ENCODE peak calls at places on chromosome 14, in eight cellular contexts. A is aorta, E is WERI-Rb-1, K is caudate nucleus, U is dorsolateral prefrontal cortex, Y is ovary, O is HCT116, X is tibial nerve. Z is an unnamed sample.

GRCh38 chr14:76775695-76776305 is 14.5 kb downstream of the VASH1 start:
- DNase-seq in A (no peak), E (no peak), K (no peak), U (no peak), Y (no peak), O (no peak), X (no peak), Z (no peak)

GRCh38 chr14:71890541-71890940 is 41.7 kb upstream of the RGS6 start:
- DNase-seq in A (no peak), E (no peak), K (no peak), U (no peak), Y (no peak), O (no peak), X (no peak), Z (no peak)

GRCh38 chr14:20327005-20327869 is 5.8 kb downstream of the CCNB1IP1 start:
- DNase-seq in A (no peak), E (no peak), K (no peak), U (no peak), Y (no peak), O (peak), X (peak), Z (peak)

GRCh38 chr14:21525995-21526671 is at the start of gene SALL2:
- DNase-seq in A (peak), E (peak), K (no peak), U (peak), Y (peak), O (no peak), X (peak), Z (no peak)

GRCh38 chr14:64702493-64703392 is 1.5 kb upstream of the PLEKHG3 start:
- DNase-seq in A (no peak), E (no peak), K (no peak), U (no peak), Y (no peak), O (no peak), X (no peak), Z (no peak)

GRCh38 chr14:63853831-63854293 is 1.1 kb downstream of the SYNE2 start:
- DNase-seq in A (peak), E (peak), K (no peak), U (no peak), Y (peak), O (no peak), X (peak), Z (peak)

GRCh38 chr14:94613720-94614644 is 1.8 kb downstream of the SERPINA3 start:
- DNase-seq in A (no peak), E (no peak), K (no peak), U (no peak), Y (no peak), O (no peak), X (no peak), Z (no peak)

GRCh38 chr14:52950898-52951729 is at the start of gene FERMT2:
- DNase-seq in A (peak), E (peak), K (no peak), U (peak), Y (peak), O (peak), X (peak), Z (peak)

GRCh38 chr14:92582706-92583452 is 69.3 kb downstream of the RIN3 start:
- DNase-seq in A (no peak), E (no peak), K (no peak), U (no peak), Y (no peak), O (no peak), X (no peak), Z (no peak)

GRCh38 chr14:60643443-60644402 is 5.6 kb downstream of the SIX1 start:
- DNase-seq in A (no peak), E (no peak), K (no peak), U (no peak), Y (no peak), O (no peak), X (no peak), Z (no peak)

GRCh38 chr14:100688598-100689499 is 37.8 kb upstream of the DLK1 start:
- DNase-seq in A (no peak), E (no peak), K (no peak), U (no peak), Y (no peak), O (peak), X (no peak), Z (no peak)

GRCh38 chr14:52299692-52300278 is 14.3 kb upstream of the PTGER2 start:
- DNase-seq in A (no peak), E (no peak), K (no peak), U (no peak), Y (no peak), O (peak), X (peak), Z (no peak)

GRCh38 chr14:55109846-55110245 is 19.2 kb upstream of the LGALS3 start:
- DNase-seq in A (no peak), E (no peak), K (no peak), U (no peak), Y (no peak), O (no peak), X (no peak), Z (no peak)

GRCh38 chr14:27392153-27392552 is 794.3 kb upstream of the NOVA1 start:
- DNase-seq in A (no peak), E (no peak), K (no peak), U (no peak), Y (no peak), O (no peak), X (no peak), Z (no peak)

GRCh38 chr14:23801766-23802165 is 151.8 kb upstream of the DHRS4 start:
- DNase-seq in A (no peak), E (no peak), K (no peak), U (no peak), Y (no peak), O (no peak), X (no peak), Z (no peak)

GRCh38 chr14:25622752-25623151 is 572.8 kb upstream of the STXBP6 start:
- DNase-seq in A (no peak), E (no peak), K (no peak), U (no peak), Y (no peak), O (no peak), X (no peak), Z (no peak)

GRCh38 chr14:30915596-30915995 is 41.2 kb downstream of the COCH start:
- DNase-seq in A (no peak), E (no peak), K (no peak), U (no peak), Y (no peak), O (no peak), X (no peak), Z (no peak)

GRCh38 chr14:71148627-71149026 is 241.4 kb downstream of the PCNX1 start:
- DNase-seq in A (no peak), E (no peak), K (no peak), U (no peak), Y (no peak), O (no peak), X (no peak), Z (no peak)

GRCh38 chr14:44963775-44964380 is 1.9 kb downstream of the TOGARAM1 start:
- DNase-seq in A (no peak), E (no peak), K (no peak), U (no peak), Y (no peak), O (no peak), X (no peak), Z (no peak)

GRCh38 chr14:23076785-23077408 is 18.0 kb downstream of the ACIN1 start:
- DNase-seq in A (no peak), E (no peak), K (no peak), U (no peak), Y (no peak), O (no peak), X (peak), Z (peak)

GRCh38 chr14:65069874-65070709 is 32.2 kb downstream of the MAX start:
- DNase-seq in A (no peak), E (no peak), K (no peak), U (no peak), Y (no peak), O (no peak), X (no peak), Z (no peak)

GRCh38 chr14:88613552-88614010 is 50.7 kb downstream of the ZC3H14 start:
- DNase-seq in A (no peak), E (no peak), K (no peak), U (no peak), Y (no peak), O (no peak), X (no peak), Z (no peak)

GRCh38 chr14:30355431-30355913 is 203.5 kb upstream of the G2E3 start:
- DNase-seq in A (no peak), E (peak), K (no peak), U (no peak), Y (no peak), O (no peak), X (no peak), Z (no peak)

GRCh38 chr14:87049886-87050820 is 942.8 kb downstream of the GALC start:
- DNase-seq in A (no peak), E (peak), K (no peak), U (no peak), Y (no peak), O (no peak), X (no peak), Z (peak)

GRCh38 chr14:50559990-50560928 is at the start of gene ATL1:
- DNase-seq in A (peak), E (peak), K (no peak), U (peak), Y (peak), O (peak), X (peak), Z (peak)

GRCh38 chr14:74542056-74542685 is 48.6 kb downstream of the ISCA2 start:
- DNase-seq in A (peak), E (no peak), K (no peak), U (no peak), Y (no peak), O (no peak), X (no peak), Z (no peak)

GRCh38 chr14:74538411-74539391 is 45.1 kb downstream of the ISCA2 start:
- DNase-seq in A (no peak), E (no peak), K (no peak), U (no peak), Y (no peak), O (no peak), X (no peak), Z (no peak)

GRCh38 chr14:74539503-74539902 is 45.9 kb downstream of the ISCA2 start:
- DNase-seq in A (no peak), E (no peak), K (no peak), U (no peak), Y (no peak), O (no peak), X (no peak), Z (no peak)

GRCh38 chr14:74543771-74544170 is 50.2 kb downstream of the ISCA2 start:
- DNase-seq in A (peak), E (no peak), K (no peak), U (no peak), Y (no peak), O (no peak), X (no peak), Z (no peak)

GRCh38 chr14:74541225-74541624 is 47.7 kb downstream of the ISCA2 start:
- DNase-seq in A (no peak), E (no peak), K (no peak), U (no peak), Y (no peak), O (no peak), X (no peak), Z (no peak)
- H3K27ac ChIP-seq in A (no peak), E (no peak), K (no peak), U (no peak), Y (no peak), O (no peak), X (no peak), Z (no peak)

DNA sequence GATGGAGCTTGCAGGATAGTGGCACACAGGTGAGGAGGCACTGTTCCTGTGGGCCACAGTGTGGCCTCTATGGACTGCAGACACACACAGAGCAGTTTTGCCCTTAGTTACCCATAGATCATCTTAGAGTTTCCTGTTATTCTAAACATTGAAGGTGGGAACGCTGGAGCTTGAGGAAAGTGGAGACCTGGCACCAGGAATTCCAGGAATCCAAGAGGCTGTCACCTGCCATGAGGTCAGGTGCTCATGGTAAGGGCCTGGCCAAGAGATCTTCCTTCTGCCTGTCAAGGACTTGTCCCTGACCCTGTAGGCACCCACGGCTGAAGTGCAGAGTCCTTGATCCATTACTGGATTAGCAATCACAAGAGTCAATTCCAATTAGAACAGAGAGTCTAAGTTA is 65.2 kb upstream of the ACTN1 start:
- DNase-seq in A (no peak), E (peak), K (no peak), U (no peak), Y (no peak), O (no peak), X (no peak), Z (no peak)
- H3K27ac ChIP-seq in A (peak), E (no peak), K (no peak), U (peak), Y (peak), O (no peak), X (no peak), Z (no peak)

GRCh38 chr14:96811265-96811664 is 14.1 kb downstream of the VRK1 start:
- DNase-seq in A (no peak), E (no peak), K (no peak), U (no peak), Y (no peak), O (no peak), X (no peak), Z (peak)

GRCh38 chr14:96806836-96807235 is 9.7 kb downstream of the VRK1 start:
- DNase-seq in A (no peak), E (no peak), K (no peak), U (no peak), Y (no peak), O (no peak), X (no peak), Z (no peak)

GRCh38 chr14:96808619-96809405 is 11.6 kb downstream of the VRK1 start:
- DNase-seq in A (no peak), E (no peak), K (no peak), U (no peak), Y (no peak), O (no peak), X (no peak), Z (no peak)

GRCh38 chr14:96816281-96816680 is 19.1 kb downstream of the VRK1 start:
- DNase-seq in A (no peak), E (no peak), K (no peak), U (no peak), Y (no peak), O (no peak), X (no peak), Z (no peak)

GRCh38 chr14:96811985-96812667 is 14.9 kb downstream of the VRK1 start:
- DNase-seq in A (no peak), E (no peak), K (no peak), U (no peak), Y (no peak), O (no peak), X (no peak), Z (no peak)
- H3K27ac ChIP-seq in A (no peak), E (no peak), K (no peak), U (no peak), Y (no peak), O (no peak), X (no peak), Z (no peak)

GRCh38 chr14:75361751-75362433 is 65.9 kb upstream of the JDP2 start:
- DNase-seq in A (peak), E (no peak), K (no peak), U (no peak), Y (peak), O (no peak), X (no peak), Z (no peak)
- H3K27ac ChIP-seq in A (no peak), E (no peak), K (no peak), U (no peak), Y (no peak), O (no peak), X (no peak), Z (no peak)

GRCh38 chr14:104965561-104966231 is 12.5 kb downstream of the AHNAK2 start:
- DNase-seq in A (no peak), E (peak), K (no peak), U (no peak), Y (peak), O (no peak), X (no peak), Z (no peak)
- H3K27ac ChIP-seq in A (no peak), E (no peak), K (no peak), U (no peak), Y (no peak), O (no peak), X (peak), Z (no peak)

Z was measured in SJSA1.